ENCODE peak calls at places on chromosomes 11 and 22, in four cellular contexts. E is bronchial epithelial cell, P is gastrocnemius medialis, X is fibroblast of mammary gland. W is an unnamed sample.

GRCh38 chr11:114026355-114026754 is 33.2 kb upstream of the ZBTB16 start:
- DNase-seq in P (no peak), X (peak; percentile 37), E (peak; percentile 9), W (peak; percentile 40)

GRCh38 chr11:113488931-113489351 is 13.7 kb upstream of the DRD2 start:
- DNase-seq in X (no peak), E (peak; percentile 59), P (no peak), W (no peak)

GRCh38 chr22:48102581-48102980 is 1340.1 kb downstream of the TBC1D22A start:
- DNase-seq in P (no peak), E (no peak), X (no peak), W (no peak)

GRCh38 chr11:46047520-46047919 is 73.7 kb downstream of the PHF21A start:
- DNase-seq in E (peak; percentile 86), P (no peak), X (peak; percentile 18), W (peak; percentile 41)

GRCh38 chr11:113874920-113875413 is 405 bp downstream of the USP28 start:
- DNase-seq in E (peak; percentile 25), P (peak; percentile 14), X (peak; percentile 27), W (peak; percentile 50)

GRCh38 chr11:67351275-67352005 is 1.9 kb downstream of the POLD4 start:
- DNase-seq in X (peak; percentile 79), P (no peak), E (peak; percentile 87), W (peak; percentile 88)

GRCh38 chr11:60763692-60764369 is 7.2 kb downstream of the MS4A15 start:
- DNase-seq in E (no peak), X (no peak), P (no peak), W (no peak)

GRCh38 chr11:6022954-6023353 is 7.6 kb downstream of the OR56A1 start:
- DNase-seq in E (peak; percentile 66), P (no peak), X (peak; percentile 50), W (peak; percentile 65)

GRCh38 chr11:117734596-117734995 is 62.4 kb downstream of the DSCAML1 start:
- DNase-seq in X (no peak), P (no peak), E (no peak), W (no peak)

GRCh38 chr11:43693069-43693468 is 12.5 kb downstream of the HSD17B12 start:
- DNase-seq in X (no peak), P (no peak), E (no peak), W (no peak)

GRCh38 chr11:99199336-99199735 is 178.6 kb downstream of the CNTN5 start:
- DNase-seq in E (no peak), P (no peak), X (peak; percentile 10), W (peak; percentile 4)

GRCh38 chr22:48612077-48612995 is 1215.3 kb downstream of the BRD1 start:
- DNase-seq in X (no peak), P (no peak), E (no peak), W (no peak)

DNA sequence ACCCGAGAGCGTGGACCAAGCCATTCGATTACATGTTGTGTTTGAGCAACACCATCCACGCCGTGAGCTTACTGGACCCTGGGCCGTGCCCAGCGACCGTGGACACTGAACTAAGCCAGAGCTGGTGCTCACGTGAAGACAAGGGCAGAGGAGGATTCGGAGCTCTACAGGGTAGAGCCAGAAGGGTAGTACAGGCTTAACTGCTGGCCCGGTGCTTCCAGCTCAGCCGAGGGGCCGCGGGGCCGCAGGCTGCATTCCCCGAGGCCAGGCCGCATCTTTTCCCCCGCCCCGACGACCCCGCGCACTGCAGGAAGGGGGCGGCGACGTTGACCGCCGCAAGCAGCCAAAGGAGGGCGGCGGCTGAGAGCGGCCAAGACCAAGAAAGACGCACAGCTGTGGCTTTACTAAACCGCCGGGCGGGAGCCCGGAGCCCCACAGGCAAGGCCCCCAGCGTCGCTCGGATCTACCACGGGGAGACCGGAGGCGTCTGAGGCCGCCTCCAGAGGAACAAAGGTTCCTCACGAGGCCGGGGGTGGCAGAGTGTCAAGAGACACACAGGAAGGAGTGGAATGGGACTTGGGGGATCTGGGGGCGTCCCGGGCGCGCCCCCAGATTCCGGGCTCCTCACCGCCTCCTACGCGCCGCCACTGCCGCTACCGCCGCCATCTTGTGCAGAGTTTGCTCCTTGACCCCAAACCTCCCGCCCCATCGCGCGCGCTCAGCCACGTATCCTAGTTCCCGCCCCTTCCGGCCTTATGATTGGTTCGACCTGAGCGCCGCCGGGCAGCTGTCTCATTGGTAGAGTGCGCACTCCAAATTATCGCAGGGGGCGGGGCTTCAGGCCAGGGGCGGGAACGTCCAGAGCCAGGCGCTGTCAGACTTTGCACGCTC is at the start of gene GANAB:
- DNase-seq in E (peak; percentile 87), X (peak; percentile 96), P (peak; percentile 99), W (peak; percentile 98)
- TF ChIP-seq CTCF in E (no peak), X (no peak), P (no peak), W (no peak)

GRCh38 chr11:115501895-115502589 is 2.2 kb downstream of the CADM1 start:
- DNase-seq in X (no peak), P (no peak), E (peak; percentile 19), W (no peak)

GRCh38 chr11:115503886-115504278 is 333 bp downstream of the CADM1 start:
- DNase-seq in X (no peak), P (no peak), E (no peak), W (no peak)

GRCh38 chr11:115502636-115503082 is 1.6 kb downstream of the CADM1 start:
- DNase-seq in E (no peak), P (no peak), X (no peak), W (no peak)

GRCh38 chr11:115504279-115505158 is at the start of gene CADM1:
- DNase-seq in E (peak; percentile 85), X (peak; percentile 51), P (peak; percentile 93), W (peak; percentile 64)

GRCh38 chr11:115503083-115503885 is 931 bp downstream of the CADM1 start:
- DNase-seq in X (no peak), E (peak; percentile 44), P (peak; percentile 51), W (peak; percentile 15)
- TF ChIP-seq CTCF in X (no peak), E (peak; percentile 62), P (peak; percentile 36), W (peak; percentile 6)

DNA sequence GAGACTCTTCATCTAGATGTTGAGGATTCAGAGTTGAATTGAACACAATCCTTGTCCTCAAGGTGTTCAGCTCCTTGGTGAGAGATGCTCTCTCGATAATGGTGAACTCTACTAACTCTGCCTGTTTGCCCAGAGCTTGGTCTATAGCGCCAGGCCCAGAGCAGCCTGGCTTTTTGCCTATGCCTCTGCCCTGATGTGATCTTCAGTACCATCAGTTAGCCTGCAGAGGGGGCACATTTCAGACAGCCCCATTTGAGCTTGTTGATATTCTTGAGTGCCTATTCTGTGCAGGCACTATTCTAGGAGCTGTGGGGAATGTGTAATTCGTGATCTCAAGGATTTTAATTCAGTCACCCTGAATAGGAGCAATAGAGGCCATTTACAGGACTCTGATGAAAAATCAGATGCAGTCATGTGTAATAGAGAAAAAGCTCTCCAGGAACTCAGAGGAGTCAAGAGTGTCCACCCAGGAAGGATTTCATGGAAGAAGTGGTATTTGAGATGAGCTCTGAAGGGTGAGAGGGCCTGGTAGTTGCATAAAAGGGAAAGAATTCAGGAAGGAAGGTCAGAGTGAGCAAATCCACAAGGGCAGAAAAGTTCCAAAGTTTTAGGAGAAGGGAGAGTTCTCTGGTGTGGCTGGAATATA is 19.3 kb downstream of the GTPBP1 start:
- DNase-seq in X (peak; percentile 58), P (no peak), E (peak; percentile 38), W (peak; percentile 54)
- TF ChIP-seq CTCF in X (peak; percentile 57), P (peak; percentile 20), E (peak; percentile 53), W (peak; percentile 48)

DNA sequence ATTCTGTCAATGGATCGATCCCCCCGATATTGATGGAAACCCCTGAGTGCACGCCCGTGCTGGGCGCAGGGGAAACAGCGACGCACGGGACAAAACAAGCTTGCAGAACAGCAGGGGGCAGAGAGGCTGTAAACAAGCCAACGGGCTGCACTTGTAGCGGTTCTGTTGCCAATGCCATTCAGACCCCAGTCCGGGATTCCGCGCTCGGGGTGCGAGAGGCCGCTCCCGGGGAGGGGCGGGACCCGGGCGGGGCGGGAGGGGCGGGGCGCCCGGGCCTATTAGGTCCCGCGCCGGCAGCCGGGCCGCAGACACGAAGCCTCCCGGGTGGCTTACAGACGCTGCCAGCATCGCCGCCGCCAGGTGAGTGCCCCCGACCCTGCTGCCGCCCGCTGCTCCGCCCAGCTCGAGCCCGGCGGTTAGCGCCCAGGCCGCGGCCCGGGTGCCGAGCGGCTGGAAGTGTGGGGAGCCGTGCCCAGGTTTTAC is at the start of gene BIK:
- DNase-seq in P (no peak), X (peak; percentile 14), E (no peak), W (peak; percentile 31)
- TF ChIP-seq CTCF in P (no peak), X (peak; percentile 27), E (peak; percentile 45), W (peak; percentile 32)

GRCh38 chr22:31850135-31850534 is 94.2 kb upstream of the YWHAH start:
- DNase-seq in X (no peak), E (no peak), P (no peak), W (no peak)

GRCh38 chr22:31844941-31845340 is 91.1 kb downstream of the DEPDC5 start:
- DNase-seq in X (no peak), E (no peak), P (no peak), W (no peak)

GRCh38 chr22:31843526-31843925 is 89.7 kb downstream of the DEPDC5 start:
- DNase-seq in E (no peak), X (no peak), P (no peak), W (no peak)

GRCh38 chr22:31841029-31841827 is 87.4 kb downstream of the DEPDC5 start:
- DNase-seq in P (no peak), X (peak; percentile 17), E (no peak), W (no peak)

DNA sequence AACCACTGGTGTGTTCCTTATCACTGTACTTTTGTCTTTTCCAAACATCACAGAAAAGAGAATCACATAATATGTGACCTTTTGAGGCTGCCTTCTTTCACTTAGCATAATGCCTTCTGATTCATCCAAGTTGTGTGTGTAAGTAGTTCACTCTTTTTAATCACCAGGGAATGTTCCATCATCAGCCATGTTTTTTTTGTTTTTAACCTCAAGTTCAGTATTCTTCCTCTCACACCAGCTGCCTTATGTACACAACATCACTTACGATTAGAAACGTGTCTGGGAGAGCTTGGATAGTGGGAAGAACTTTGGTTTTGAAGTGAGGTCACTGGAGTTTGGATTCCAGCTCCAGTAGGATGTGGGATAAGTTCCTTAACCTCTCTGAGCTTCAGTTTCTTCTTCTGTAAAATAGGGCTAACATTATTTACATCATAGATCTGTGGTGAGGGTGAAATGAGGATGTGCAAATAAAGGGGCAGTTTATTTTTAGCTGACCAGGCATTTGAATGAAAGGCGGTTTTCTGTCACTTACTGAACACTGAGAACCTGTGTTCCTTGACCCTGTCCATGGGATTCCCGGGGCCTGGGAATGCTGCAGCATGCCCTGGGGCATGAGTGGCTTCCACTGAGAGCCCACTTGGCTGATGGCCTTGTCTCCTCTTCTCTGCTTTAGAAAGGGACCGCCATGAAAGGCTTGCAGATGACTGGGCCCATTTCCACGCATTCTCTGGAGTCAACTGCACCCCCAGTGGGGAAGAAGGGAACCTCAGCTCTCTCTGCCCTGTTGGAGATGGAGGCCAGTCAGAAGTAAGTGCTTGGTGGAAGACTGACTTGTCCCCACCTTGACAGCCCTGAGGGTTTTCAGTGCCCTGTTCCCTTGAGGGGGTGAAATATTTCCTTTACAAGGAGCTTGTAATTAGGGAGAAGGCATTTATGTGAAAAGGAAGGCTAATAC is 92.6 kb downstream of the DEPDC5 start:
- DNase-seq in E (no peak), P (no peak), X (peak; percentile 57), W (peak; percentile 46)
- TF ChIP-seq CTCF in E (peak; percentile 45), P (no peak), X (peak; percentile 38), W (peak; percentile 45)

DNA sequence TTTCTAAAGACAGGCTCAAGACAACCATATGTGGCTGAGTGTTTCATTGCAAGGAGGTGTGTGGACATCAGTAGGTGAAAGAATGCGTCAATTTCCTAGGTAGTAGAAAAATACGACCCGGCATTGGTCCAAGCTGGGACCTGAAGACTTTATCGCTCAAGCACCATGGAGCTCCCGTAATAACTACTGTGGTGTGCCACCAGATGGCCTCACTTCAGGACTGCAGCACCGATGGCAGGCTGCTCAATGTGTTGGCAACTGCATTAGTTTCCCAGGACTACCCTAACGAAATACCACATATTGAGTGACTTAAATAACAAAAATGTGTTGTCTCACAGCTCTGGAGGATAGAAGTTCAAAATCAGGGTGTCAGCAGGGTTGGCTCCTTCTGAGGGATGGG is 72.4 kb upstream of the FAT3 start:
- DNase-seq in X (no peak), E (no peak), P (no peak), W (no peak)
- TF ChIP-seq CTCF in X (no peak), E (no peak), P (no peak), W (no peak)